ENCODE peak calls at places on chromosome 5, in nine cellular contexts. One of them, this sample, is unnamed.

GRCh38 chr5:92421937-92422336 is 1038.8 kb upstream of the ARRDC3 start:
- DNase-seq in upper lobe of right lung: no peak
- DNase-seq in mesothelial cell of epicardium: no peak
- DNase-seq in GM13976: no peak
- DNase-seq in OCI-LY7: peak
- DNase-seq in A549: peak
- DNase-seq in body of pancreas: no peak
- DNase-seq in RWPE2: no peak
- DNase-seq in CD4-positive, alpha-beta T cell: no peak
- DNase-seq in this sample: no peak

GRCh38 chr5:62626534-62626933 is 47.9 kb downstream of the LRRC70 start:
- DNase-seq in upper lobe of right lung: no peak
- DNase-seq in mesothelial cell of epicardium: no peak
- DNase-seq in GM13976: no peak
- DNase-seq in OCI-LY7: no peak
- DNase-seq in A549: no peak
- DNase-seq in body of pancreas: no peak
- DNase-seq in RWPE2: no peak
- DNase-seq in CD4-positive, alpha-beta T cell: no peak
- DNase-seq in this sample: no peak

GRCh38 chr5:132526974-132527564 is 16.3 kb downstream of the IL5 start:
- DNase-seq in upper lobe of right lung: no peak
- DNase-seq in mesothelial cell of epicardium: no peak
- DNase-seq in GM13976: no peak
- DNase-seq in OCI-LY7: no peak
- DNase-seq in A549: no peak
- DNase-seq in body of pancreas: no peak
- DNase-seq in RWPE2: no peak
- DNase-seq in CD4-positive, alpha-beta T cell: no peak
- DNase-seq in this sample: no peak

GRCh38 chr5:23820764-23821471 is 313.5 kb downstream of the PRDM9 start:
- DNase-seq in upper lobe of right lung: no peak
- DNase-seq in mesothelial cell of epicardium: no peak
- DNase-seq in GM13976: no peak
- DNase-seq in OCI-LY7: peak
- DNase-seq in A549: peak
- DNase-seq in body of pancreas: no peak
- DNase-seq in RWPE2: no peak
- DNase-seq in CD4-positive, alpha-beta T cell: no peak
- DNase-seq in this sample: no peak

GRCh38 chr5:79842991-79843390 is 148.1 kb downstream of the MTX3 start:
- DNase-seq in upper lobe of right lung: no peak
- DNase-seq in mesothelial cell of epicardium: no peak
- DNase-seq in GM13976: no peak
- DNase-seq in OCI-LY7: no peak
- DNase-seq in A549: no peak
- DNase-seq in body of pancreas: no peak
- DNase-seq in RWPE2: no peak
- DNase-seq in CD4-positive, alpha-beta T cell: no peak
- DNase-seq in this sample: no peak

GRCh38 chr5:79974896-79975295 is 16.2 kb downstream of the MTX3 start:
- DNase-seq in upper lobe of right lung: no peak
- DNase-seq in mesothelial cell of epicardium: no peak
- DNase-seq in GM13976: no peak
- DNase-seq in OCI-LY7: no peak
- DNase-seq in A549: no peak
- DNase-seq in body of pancreas: no peak
- DNase-seq in RWPE2: no peak
- DNase-seq in CD4-positive, alpha-beta T cell: no peak
- DNase-seq in this sample: no peak

GRCh38 chr5:1885476-1885755 is 2.7 kb upstream of the IRX4 start:
- DNase-seq in upper lobe of right lung: no peak
- DNase-seq in mesothelial cell of epicardium: no peak
- DNase-seq in GM13976: no peak
- DNase-seq in OCI-LY7: no peak
- DNase-seq in A549: no peak
- DNase-seq in body of pancreas: no peak
- DNase-seq in RWPE2: peak
- DNase-seq in CD4-positive, alpha-beta T cell: no peak
- DNase-seq in this sample: no peak

GRCh38 chr5:137360607-137361006 is 138.5 kb downstream of the SPOCK1 start:
- DNase-seq in upper lobe of right lung: no peak
- DNase-seq in mesothelial cell of epicardium: no peak
- DNase-seq in GM13976: no peak
- DNase-seq in OCI-LY7: no peak
- DNase-seq in A549: no peak
- DNase-seq in body of pancreas: no peak
- DNase-seq in RWPE2: no peak
- DNase-seq in CD4-positive, alpha-beta T cell: no peak
- DNase-seq in this sample: no peak

GRCh38 chr5:90871356-90871755 is 312.8 kb downstream of the ADGRV1 start:
- DNase-seq in upper lobe of right lung: no peak
- DNase-seq in mesothelial cell of epicardium: no peak
- DNase-seq in GM13976: no peak
- DNase-seq in OCI-LY7: no peak
- DNase-seq in A549: no peak
- DNase-seq in body of pancreas: no peak
- DNase-seq in RWPE2: no peak
- DNase-seq in CD4-positive, alpha-beta T cell: no peak
- DNase-seq in this sample: no peak

GRCh38 chr5:31452314-31452713 is 79.6 kb downstream of the DROSHA start:
- DNase-seq in upper lobe of right lung: no peak
- DNase-seq in mesothelial cell of epicardium: no peak
- DNase-seq in GM13976: no peak
- DNase-seq in OCI-LY7: no peak
- DNase-seq in A549: no peak
- DNase-seq in body of pancreas: no peak
- DNase-seq in RWPE2: no peak
- DNase-seq in CD4-positive, alpha-beta T cell: no peak
- DNase-seq in this sample: no peak

GRCh38 chr5:103511554-103511885 is 51.1 kb downstream of the NUDT12 start:
- DNase-seq in upper lobe of right lung: no peak
- DNase-seq in mesothelial cell of epicardium: no peak
- DNase-seq in GM13976: no peak
- DNase-seq in OCI-LY7: no peak
- DNase-seq in A549: peak
- DNase-seq in body of pancreas: no peak
- DNase-seq in RWPE2: no peak
- DNase-seq in CD4-positive, alpha-beta T cell: no peak
- DNase-seq in this sample: no peak

DNA sequence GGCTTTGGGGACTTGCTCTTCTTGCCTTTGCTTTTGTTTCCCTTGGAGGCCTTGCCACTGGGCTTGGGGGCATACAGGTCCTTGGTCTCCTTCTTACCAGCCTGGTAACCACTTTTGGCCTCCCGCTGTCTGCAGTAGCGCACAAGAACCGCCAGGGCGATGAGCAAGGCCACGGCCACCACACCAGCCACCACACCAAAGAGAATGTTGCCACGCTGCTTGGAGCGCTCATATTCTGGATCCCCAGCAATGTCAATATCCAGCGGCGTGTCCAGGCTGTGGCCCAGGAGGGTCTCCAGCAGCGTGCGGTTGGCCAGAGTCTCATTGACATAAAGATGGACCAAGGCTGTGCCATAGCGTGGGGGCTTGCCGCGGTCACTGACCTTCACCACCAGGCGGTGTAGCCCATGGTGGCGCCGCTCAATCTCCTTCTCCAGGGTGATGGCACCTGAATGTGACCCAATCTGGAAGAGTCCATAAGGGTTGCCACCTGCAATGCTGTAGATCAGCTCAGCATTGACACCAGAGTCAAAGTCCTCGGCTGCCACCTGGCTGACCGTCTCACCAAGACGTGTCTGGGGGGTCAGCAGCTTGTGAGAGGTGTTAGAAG is 14.5 kb downstream of the PCDH1 start:
- DNase-seq in upper lobe of right lung: no peak
- DNase-seq in mesothelial cell of epicardium: no peak
- DNase-seq in GM13976: no peak
- DNase-seq in OCI-LY7: no peak
- DNase-seq in A549: no peak
- DNase-seq in body of pancreas: no peak
- DNase-seq in RWPE2: no peak
- DNase-seq in CD4-positive, alpha-beta T cell: no peak
- DNase-seq in this sample: no peak
- TF ChIP-seq CTCF in upper lobe of right lung: no peak
- TF ChIP-seq CTCF in mesothelial cell of epicardium: no peak
- TF ChIP-seq CTCF in GM13976: no peak
- TF ChIP-seq CTCF in OCI-LY7: no peak
- TF ChIP-seq CTCF in A549: no peak
- TF ChIP-seq CTCF in body of pancreas: no peak
- TF ChIP-seq CTCF in RWPE2: no peak
- TF ChIP-seq CTCF in CD4-positive, alpha-beta T cell: no peak
- TF ChIP-seq CTCF in this sample: no peak

GRCh38 chr5:16453609-16454008 is 12.0 kb downstream of the ZNF622 start:
- DNase-seq in upper lobe of right lung: no peak
- DNase-seq in mesothelial cell of epicardium: no peak
- DNase-seq in GM13976: no peak
- DNase-seq in OCI-LY7: no peak
- DNase-seq in A549: no peak
- DNase-seq in body of pancreas: no peak
- DNase-seq in RWPE2: no peak
- DNase-seq in CD4-positive, alpha-beta T cell: no peak
- DNase-seq in this sample: no peak
- TF ChIP-seq CTCF in upper lobe of right lung: no peak
- TF ChIP-seq CTCF in mesothelial cell of epicardium: no peak
- TF ChIP-seq CTCF in GM13976: no peak
- TF ChIP-seq CTCF in OCI-LY7: peak
- TF ChIP-seq CTCF in A549: no peak
- TF ChIP-seq CTCF in body of pancreas: no peak
- TF ChIP-seq CTCF in RWPE2: no peak
- TF ChIP-seq CTCF in CD4-positive, alpha-beta T cell: no peak
- TF ChIP-seq CTCF in this sample: no peak

GRCh38 chr5:142617416-142617815 is 68.5 kb downstream of the FGF1 start:
- DNase-seq in upper lobe of right lung: no peak
- DNase-seq in mesothelial cell of epicardium: no peak
- DNase-seq in GM13976: peak
- DNase-seq in OCI-LY7: no peak
- DNase-seq in A549: no peak
- DNase-seq in body of pancreas: no peak
- DNase-seq in RWPE2: no peak
- DNase-seq in CD4-positive, alpha-beta T cell: no peak
- DNase-seq in this sample: peak
- TF ChIP-seq CTCF in upper lobe of right lung: no peak
- TF ChIP-seq CTCF in mesothelial cell of epicardium: no peak
- TF ChIP-seq CTCF in GM13976: no peak
- TF ChIP-seq CTCF in OCI-LY7: no peak
- TF ChIP-seq CTCF in A549: no peak
- TF ChIP-seq CTCF in body of pancreas: no peak
- TF ChIP-seq CTCF in RWPE2: no peak
- TF ChIP-seq CTCF in CD4-positive, alpha-beta T cell: no peak
- TF ChIP-seq CTCF in this sample: no peak

GRCh38 chr5:6215891-6216290 is 162.5 kb downstream of the MED10 start:
- DNase-seq in upper lobe of right lung: no peak
- DNase-seq in mesothelial cell of epicardium: no peak
- DNase-seq in GM13976: no peak
- DNase-seq in OCI-LY7: no peak
- DNase-seq in A549: no peak
- DNase-seq in body of pancreas: no peak
- DNase-seq in RWPE2: no peak
- DNase-seq in CD4-positive, alpha-beta T cell: no peak
- DNase-seq in this sample: no peak

GRCh38 chr5:6220346-6221088 is 157.8 kb downstream of the MED10 start:
- DNase-seq in upper lobe of right lung: no peak
- DNase-seq in mesothelial cell of epicardium: no peak
- DNase-seq in GM13976: no peak
- DNase-seq in OCI-LY7: no peak
- DNase-seq in A549: no peak
- DNase-seq in body of pancreas: no peak
- DNase-seq in RWPE2: no peak
- DNase-seq in CD4-positive, alpha-beta T cell: no peak
- DNase-seq in this sample: no peak

GRCh38 chr5:6218116-6218515 is 160.2 kb downstream of the MED10 start:
- DNase-seq in upper lobe of right lung: no peak
- DNase-seq in mesothelial cell of epicardium: no peak
- DNase-seq in GM13976: no peak
- DNase-seq in OCI-LY7: no peak
- DNase-seq in A549: no peak
- DNase-seq in body of pancreas: no peak
- DNase-seq in RWPE2: no peak
- DNase-seq in CD4-positive, alpha-beta T cell: no peak
- DNase-seq in this sample: no peak

GRCh38 chr5:6218517-6218916 is 159.8 kb downstream of the MED10 start:
- DNase-seq in upper lobe of right lung: no peak
- DNase-seq in mesothelial cell of epicardium: no peak
- DNase-seq in GM13976: no peak
- DNase-seq in OCI-LY7: no peak
- DNase-seq in A549: no peak
- DNase-seq in body of pancreas: no peak
- DNase-seq in RWPE2: no peak
- DNase-seq in CD4-positive, alpha-beta T cell: no peak
- DNase-seq in this sample: no peak

DNA sequence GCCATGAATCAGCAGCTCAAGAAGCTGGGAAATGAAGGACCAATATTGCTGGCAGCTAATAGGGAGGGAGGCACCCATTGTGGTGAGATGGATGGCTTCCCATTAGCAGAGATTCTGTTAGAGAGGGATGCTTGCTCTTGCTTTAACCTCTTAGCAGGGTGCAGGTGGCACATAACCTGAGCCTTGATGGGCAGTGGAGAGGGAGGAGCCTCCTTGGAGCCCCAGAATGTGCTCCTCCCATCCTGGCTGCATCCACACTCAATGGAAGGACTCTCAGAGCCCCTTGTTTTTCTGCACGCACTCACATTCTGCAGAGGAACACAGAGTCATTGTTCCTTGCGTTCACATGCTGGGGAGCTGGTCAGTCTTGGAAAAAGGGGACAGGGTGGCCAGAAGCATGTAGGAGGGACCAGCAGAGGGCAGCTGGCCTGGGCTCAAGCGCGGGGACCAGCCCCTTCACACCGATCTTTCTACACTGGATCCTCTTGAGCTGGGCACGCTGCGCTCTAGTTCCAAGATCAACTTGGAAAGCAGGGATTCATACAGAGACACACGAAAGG is 161.8 kb downstream of the MED10 start:
- DNase-seq in upper lobe of right lung: no peak
- DNase-seq in mesothelial cell of epicardium: no peak
- DNase-seq in GM13976: no peak
- DNase-seq in OCI-LY7: no peak
- DNase-seq in A549: no peak
- DNase-seq in body of pancreas: no peak
- DNase-seq in RWPE2: no peak
- DNase-seq in CD4-positive, alpha-beta T cell: no peak
- DNase-seq in this sample: no peak
- TF ChIP-seq CTCF in upper lobe of right lung: no peak
- TF ChIP-seq CTCF in mesothelial cell of epicardium: no peak
- TF ChIP-seq CTCF in GM13976: no peak
- TF ChIP-seq CTCF in OCI-LY7: no peak
- TF ChIP-seq CTCF in A549: no peak
- TF ChIP-seq CTCF in body of pancreas: no peak
- TF ChIP-seq CTCF in RWPE2: no peak
- TF ChIP-seq CTCF in CD4-positive, alpha-beta T cell: no peak
- TF ChIP-seq CTCF in this sample: no peak

DNA sequence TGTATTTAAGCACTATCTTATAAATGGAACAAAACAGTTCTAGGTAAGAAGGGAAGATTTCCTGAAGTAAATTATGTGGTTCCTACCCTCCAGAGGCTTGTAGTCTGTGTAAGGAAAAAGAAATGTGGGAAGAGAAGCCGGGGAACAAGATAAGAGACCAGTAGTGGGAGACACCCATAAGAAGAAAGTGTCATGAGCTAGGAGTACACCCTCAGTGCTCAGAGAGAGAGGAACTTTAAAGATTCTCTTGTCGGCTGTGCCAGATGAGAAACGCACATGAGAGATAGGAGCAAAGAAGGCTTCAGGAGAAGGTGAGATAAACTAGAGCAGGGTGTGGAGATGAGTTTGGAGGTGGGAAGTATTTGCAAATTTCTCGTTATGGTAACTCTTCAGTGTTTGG is 18.1 kb downstream of the SLC36A1 start:
- DNase-seq in upper lobe of right lung: no peak
- DNase-seq in mesothelial cell of epicardium: no peak
- DNase-seq in GM13976: no peak
- DNase-seq in OCI-LY7: no peak
- DNase-seq in A549: no peak
- DNase-seq in body of pancreas: no peak
- DNase-seq in RWPE2: no peak
- DNase-seq in CD4-positive, alpha-beta T cell: no peak
- DNase-seq in this sample: no peak
- TF ChIP-seq CTCF in upper lobe of right lung: no peak
- TF ChIP-seq CTCF in mesothelial cell of epicardium: no peak
- TF ChIP-seq CTCF in GM13976: no peak
- TF ChIP-seq CTCF in OCI-LY7: no peak
- TF ChIP-seq CTCF in A549: no peak
- TF ChIP-seq CTCF in body of pancreas: no peak
- TF ChIP-seq CTCF in RWPE2: no peak
- TF ChIP-seq CTCF in CD4-positive, alpha-beta T cell: no peak
- TF ChIP-seq CTCF in this sample: no peak

This sample was measured in activated CD8-positive, alpha-beta T cell treated with anti-CD3 and anti-CD28 coated beads for 36 hours.